ENCODE peak calls at places on chromosomes 1 and 21, in four cellular contexts. W, V, Z and P are unnamed samples.

GRCh38 chr1:246725191-246725590 is 982 bp downstream of the SCCPDH start:
- DNase-seq in W (no peak), V (no peak), Z (no peak), P (no peak)

GRCh38 chr1:98903261-98903660 is 101.4 kb downstream of the PLPPR5 start:
- DNase-seq in W (no peak), V (no peak), Z (no peak), P (no peak)

GRCh38 chr1:11400567-11400966 is 78.4 kb upstream of the DISP3 start:
- DNase-seq in W (no peak), V (no peak), Z (no peak), P (no peak)

GRCh38 chr21:34073032-34073748 is at the start of the genes MRPS6 and SLC5A3:
- DNase-seq in W (peak), V (peak), Z (peak), P (peak)

GRCh38 chr1:18155881-18156385 is 48.3 kb downstream of the IGSF21 start:
- DNase-seq in W (no peak), V (no peak), Z (no peak), P (peak)

GRCh38 chr1:227314014-227314848 is 4.1 kb downstream of the CDC42BPA start:
- DNase-seq in W (no peak), V (no peak), Z (no peak), P (no peak)

GRCh38 chr1:46545784-46546183 is 5.7 kb downstream of the KNCN start:
- DNase-seq in W (no peak), V (no peak), Z (no peak), P (peak)

GRCh38 chr21:21860888-21861287 is 862.7 kb downstream of the NCAM2 start:
- DNase-seq in W (no peak), V (no peak), Z (no peak), P (no peak)

GRCh38 chr1:93661829-93662474 is 19.7 kb downstream of the BCAR3 start:
- DNase-seq in W (no peak), V (no peak), Z (no peak), P (no peak)

GRCh38 chr1:99685516-99686180 is 39.7 kb downstream of the PALMD start:
- DNase-seq in W (peak), V (peak), Z (peak), P (peak)

GRCh38 chr21:44760376-44760775 is 41.2 kb downstream of the UBE2G2 start:
- DNase-seq in W (no peak), V (no peak), Z (no peak), P (no peak)

GRCh38 chr21:18950045-18950740 is 546.6 kb upstream of the TMPRSS15 start:
- DNase-seq in W (no peak), V (no peak), Z (no peak), P (no peak)

GRCh38 chr21:18954415-18954972 is 550.9 kb upstream of the TMPRSS15 start:
- DNase-seq in W (no peak), V (no peak), Z (no peak), P (no peak)

DNA sequence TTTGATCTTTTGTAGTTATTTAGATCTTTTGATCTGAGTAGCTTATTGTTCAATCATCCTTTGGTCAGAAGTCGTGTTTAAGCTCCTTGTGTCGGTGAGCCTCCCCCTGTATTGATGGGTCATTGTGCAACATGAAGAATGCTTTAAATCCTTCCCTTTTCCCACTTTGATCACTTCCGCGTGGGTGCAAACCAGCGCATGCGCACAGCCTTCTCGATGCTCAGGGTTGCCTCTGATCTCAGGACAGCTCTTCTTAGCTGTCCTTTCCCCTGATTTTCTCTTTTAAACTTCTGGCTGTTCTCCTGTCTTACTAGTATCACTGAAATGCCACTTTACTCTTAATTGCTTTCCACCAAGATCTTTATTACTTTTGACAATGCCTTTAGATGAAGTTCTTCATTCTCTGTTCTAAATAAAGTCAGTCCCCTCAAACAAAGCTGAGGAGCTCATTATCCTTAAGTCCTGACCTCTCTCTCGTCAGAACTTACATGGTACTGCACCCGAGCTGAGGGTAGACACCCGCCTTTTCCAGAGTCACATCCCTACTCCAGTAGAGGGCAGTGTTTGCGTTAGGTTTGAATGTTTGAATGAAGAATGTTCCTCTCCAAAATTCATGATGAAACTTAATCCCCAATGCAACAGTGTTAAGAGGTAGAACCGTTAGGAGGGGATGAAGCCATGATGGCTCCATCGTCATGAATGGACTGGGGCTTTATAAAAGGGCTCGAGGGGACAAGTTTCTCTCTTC is 547.9 kb upstream of the TMPRSS15 start:
- DNase-seq in W (no peak), V (peak), Z (no peak), P (no peak)
- H3K27ac ChIP-seq in W (no peak), V (no peak), Z (no peak), P (no peak)

GRCh38 chr1:214425101-214425500 is 126.3 kb downstream of the PTPN14 start:
- DNase-seq in W (no peak), V (no peak), Z (no peak), P (no peak)
- H3K27ac ChIP-seq in W (no peak), V (no peak), Z (no peak), P (no peak)

GRCh38 chr1:159067699-159068621 is 8.6 kb downstream of the AIM2 start:
- DNase-seq in W (no peak), V (no peak), Z (no peak), P (no peak)
- H3K27ac ChIP-seq in W (no peak), V (no peak), Z (peak), P (no peak)

DNA sequence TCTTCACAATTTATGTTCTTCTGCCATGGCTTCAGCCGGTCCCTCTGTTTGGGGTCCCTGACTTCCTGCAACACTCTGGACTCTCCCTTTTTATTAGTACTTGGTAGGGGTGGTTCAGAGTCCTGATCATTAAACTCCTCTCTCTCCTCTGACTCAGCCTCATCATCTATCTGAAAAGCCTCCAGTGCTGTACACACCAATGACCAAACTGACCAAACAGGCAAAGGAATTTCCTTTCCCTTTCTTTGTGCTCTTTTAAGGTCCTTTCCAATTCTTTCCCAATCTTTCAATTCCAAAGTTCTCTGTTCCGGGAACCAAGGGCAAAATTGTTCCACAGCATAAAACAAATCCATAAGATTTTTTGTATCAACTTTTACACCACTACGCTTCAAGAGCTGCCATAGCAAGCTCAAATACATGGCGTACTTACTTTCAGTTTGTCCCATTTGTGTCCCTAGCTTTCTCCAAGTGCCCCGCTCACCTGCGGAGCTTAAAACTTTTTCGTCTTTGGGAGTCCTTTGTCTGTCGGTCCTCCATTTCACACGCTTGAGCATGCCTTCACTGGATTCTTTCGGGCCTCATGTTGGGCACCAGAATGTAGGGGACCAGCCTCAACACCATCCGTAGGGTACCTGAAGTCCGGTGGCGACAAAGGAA is 9.6 kb downstream of the DAP3 start:
- DNase-seq in W (no peak), V (peak), Z (no peak), P (no peak)
- H3K27ac ChIP-seq in W (no peak), V (peak), Z (no peak), P (no peak)

DNA sequence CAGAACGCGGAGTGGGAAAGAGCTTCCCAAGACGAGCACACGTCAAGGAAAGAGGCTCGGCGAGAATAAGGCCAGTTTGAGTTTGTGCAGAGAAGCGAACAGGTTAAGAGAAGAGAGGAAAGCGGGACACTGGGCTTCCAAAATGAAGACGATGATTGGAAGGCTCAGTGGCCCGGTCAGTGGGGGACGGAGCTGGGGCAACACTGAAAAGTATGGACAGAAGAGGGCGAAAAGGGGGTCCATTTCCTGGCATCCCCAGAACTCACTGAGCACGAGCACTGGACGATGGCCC is 258 bp downstream of the CCT3 start:
- DNase-seq in W (peak), V (no peak), Z (no peak), P (no peak)
- H3K27ac ChIP-seq in W (peak), V (peak), Z (peak), P (no peak)

GRCh38 chr1:154270833-154271232 is 1.6 kb upstream of the HAX1 start:
- DNase-seq in W (no peak), V (no peak), Z (no peak), P (no peak)
- H3K27ac ChIP-seq in W (no peak), V (peak), Z (no peak), P (no peak)

DNA sequence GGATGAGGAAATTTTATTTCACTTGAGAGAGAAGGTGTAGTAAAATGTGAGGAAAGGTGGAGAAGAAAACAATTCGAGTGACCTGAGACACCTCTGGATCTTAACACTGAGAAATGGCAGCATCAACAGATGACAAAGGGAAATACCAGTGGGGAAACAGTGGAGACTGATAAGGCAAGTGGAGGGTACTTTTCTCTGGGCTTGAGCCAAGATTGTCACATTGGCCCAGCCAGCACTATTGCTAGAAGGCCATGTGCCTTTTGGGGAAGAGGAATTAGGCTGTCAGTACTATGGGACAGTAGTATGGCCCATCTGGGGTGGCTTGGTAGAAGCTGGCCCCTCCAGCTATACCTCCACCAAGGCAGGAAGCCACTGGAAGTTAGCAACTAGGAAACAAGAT is 8.4 kb downstream of the SYPL2 start:
- DNase-seq in W (no peak), V (no peak), Z (no peak), P (no peak)
- H3K27ac ChIP-seq in W (peak), V (no peak), Z (no peak), P (no peak)

DNA sequence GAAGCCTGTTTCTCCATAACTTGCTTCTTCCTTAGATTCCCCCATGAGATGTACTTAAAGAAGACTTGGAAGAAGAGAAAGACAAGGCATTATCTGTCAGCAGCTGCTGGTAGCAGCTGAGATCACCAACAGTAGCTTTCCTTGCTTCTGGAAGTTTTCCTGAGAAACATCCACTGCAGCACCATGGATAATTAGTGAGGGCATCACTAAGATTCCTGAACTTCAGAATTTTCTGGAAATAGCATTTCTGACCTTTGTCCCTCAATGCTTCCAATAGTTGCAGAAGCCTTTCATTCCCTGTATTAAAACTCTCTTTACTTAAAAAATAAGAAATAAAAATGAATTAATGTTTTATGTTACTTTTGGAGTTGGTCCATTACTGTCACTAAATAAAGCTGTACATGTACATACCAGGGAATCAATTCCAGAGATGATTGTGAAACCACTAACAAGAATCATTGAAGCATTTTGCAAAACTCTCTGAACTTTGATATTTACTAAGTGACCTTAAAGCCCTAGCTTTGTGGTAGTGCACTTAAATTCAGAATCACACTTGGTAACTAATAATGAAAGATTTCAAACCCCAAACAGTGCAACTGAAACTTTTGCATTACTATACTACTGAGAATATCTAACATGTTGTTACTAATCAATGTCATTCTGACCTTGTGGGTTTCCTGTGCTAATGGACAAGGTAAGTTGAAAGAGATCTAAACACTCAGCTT is at the start of gene CFHR4:
- DNase-seq in W (no peak), V (no peak), Z (no peak), P (no peak)
- H3K27ac ChIP-seq in W (no peak), V (no peak), Z (no peak), P (no peak)